ENCODE peak calls at places on chromosomes 11 and 22, in four cellular contexts. N is IMR-90, U is mesenchymal stem cell, W is H9. K is an unnamed sample.

GRCh38 chr11:66789097-66789890 is 53.9 kb upstream of the RCE1 start:
- DNase-seq in W (no peak), N (peak), U (peak), K (no peak)

GRCh38 chr22:42283288-42284229 is 13.1 kb upstream of the TCF20 start:
- DNase-seq in N (no peak), W (no peak), U (peak), K (peak)

GRCh38 chr11:66881927-66882452 is 25.1 kb downstream of the LRFN4 start:
- DNase-seq in N (no peak), U (no peak), W (no peak), K (no peak)

GRCh38 chr11:12810497-12810896 is 136.3 kb downstream of the TEAD1 start:
- DNase-seq in U (peak), W (no peak), N (peak), K (no peak)

GRCh38 chr11:58866788-58867187 is 22.3 kb upstream of the GLYATL2 start:
- DNase-seq in N (peak), U (no peak), W (no peak), K (no peak)

GRCh38 chr11:119660166-119660720 is 68.8 kb downstream of the NECTIN1 start:
- DNase-seq in W (no peak), N (no peak), U (no peak), K (no peak)

GRCh38 chr11:36478700-36479329 is 31.3 kb downstream of the TRAF6 start:
- DNase-seq in U (peak), N (peak), W (no peak), K (peak)

GRCh38 chr22:29006346-29006745 is 55.3 kb downstream of the C22orf31 start:
- DNase-seq in W (no peak), N (no peak), U (no peak), K (no peak)

GRCh38 chr11:62372871-62373270 is 35.6 kb downstream of the ASRGL1 start:
- DNase-seq in N (no peak), U (no peak), W (no peak), K (no peak)

GRCh38 chr11:62416596-62416995 is 2.2 kb upstream of the SCGB1A1 start:
- DNase-seq in U (no peak), N (no peak), W (no peak), K (no peak)

GRCh38 chr11:37595845-37596244 is 997.8 kb upstream of the RAG2 start:
- DNase-seq in N (peak), W (no peak), U (no peak), K (no peak)

GRCh38 chr11:80843266-80843974 is 1402.6 kb upstream of the TENM4 start:
- DNase-seq in U (no peak), W (no peak), N (no peak), K (no peak)

GRCh38 chr22:24521791-24522245 is 26.7 kb downstream of the UPB1 start:
- DNase-seq in W (peak), N (peak), U (peak), K (peak)

GRCh38 chr11:121931748-121932352 is 184.2 kb downstream of the BLID start:
- DNase-seq in N (peak), W (no peak), U (no peak), K (no peak)

GRCh38 chr11:10441652-10442503 is 13.2 kb upstream of the AMPD3 start:
- DNase-seq in N (no peak), U (no peak), W (no peak), K (no peak)

GRCh38 chr11:130738618-130739017 is 177.7 kb downstream of the SNX19 start:
- DNase-seq in N (peak), W (no peak), U (peak), K (no peak)

GRCh38 chr11:3836903-3837302 is 3.9 kb downstream of the RHOG start:
- DNase-seq in N (no peak), U (no peak), W (no peak), K (no peak)

GRCh38 chr11:44765026-44765595 is 38.3 kb downstream of the TSPAN18 start:
- DNase-seq in N (no peak), U (no peak), W (peak), K (no peak)

GRCh38 chr11:6197466-6198200 is 1.4 kb upstream of the OR52W1 start:
- DNase-seq in W (no peak), U (no peak), N (peak), K (no peak)

GRCh38 chr11:3167143-3168119 is 2.3 kb upstream of the OSBPL5 start:
- DNase-seq in W (no peak), U (no peak), N (no peak), K (no peak)

GRCh38 chr11:91932151-91932821 is 292.3 kb upstream of the FAT3 start:
- DNase-seq in U (peak), W (no peak), N (no peak), K (no peak)

GRCh38 chr11:36009469-36009868 is 65.6 kb downstream of the LDLRAD3 start:
- DNase-seq in W (no peak), N (peak), U (peak), K (no peak)

GRCh38 chr11:34206598-34207300 is 101.3 kb downstream of the NAT10 start:
- DNase-seq in N (no peak), U (no peak), W (no peak), K (no peak)

GRCh38 chr11:34203377-34203801 is 98.0 kb downstream of the NAT10 start:
- DNase-seq in U (no peak), N (no peak), W (no peak), K (no peak)

GRCh38 chr11:34204396-34205279 is 99.2 kb downstream of the NAT10 start:
- DNase-seq in W (no peak), N (peak), U (no peak), K (no peak)

GRCh38 chr11:34207487-34207886 is 102.1 kb downstream of the NAT10 start:
- DNase-seq in U (no peak), N (no peak), W (no peak), K (no peak)

DNA sequence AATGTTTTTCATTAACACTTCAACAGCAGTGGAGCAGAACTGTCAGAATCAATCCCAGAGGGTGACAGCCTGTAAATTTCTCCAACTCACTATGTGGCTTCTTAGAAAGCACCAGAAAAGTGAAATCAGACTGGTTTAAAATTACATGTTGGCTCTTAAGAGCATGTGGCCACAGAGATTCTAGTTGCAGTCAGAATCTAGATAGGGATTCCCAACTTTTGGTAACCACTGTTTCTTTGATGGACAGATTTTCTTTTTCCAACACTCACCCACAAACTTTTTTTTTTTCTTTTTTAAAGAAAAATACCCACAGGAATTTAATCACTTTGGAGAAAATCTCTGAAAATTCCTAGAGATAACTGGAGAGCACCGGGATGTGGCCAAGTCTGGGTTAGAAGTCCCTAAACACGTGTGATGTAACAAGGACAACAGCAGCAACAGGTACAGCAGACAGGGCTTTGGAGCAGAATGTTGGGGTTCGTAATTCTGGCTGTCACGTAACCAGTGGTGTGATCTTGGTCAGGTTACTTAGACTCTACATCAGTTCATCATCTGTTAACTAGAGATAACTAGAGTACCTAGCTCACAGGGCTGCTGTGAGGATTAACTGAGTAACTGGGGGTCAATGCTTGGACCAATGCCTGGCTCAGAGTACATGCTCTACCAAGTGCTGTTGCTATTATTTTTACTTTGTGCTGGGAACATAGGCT is 100.1 kb downstream of the NAT10 start:
- DNase-seq in N (peak), W (no peak), U (no peak), K (no peak)
- H2BK15ac ChIP-seq in N (no peak), W (no peak), U (no peak), K (no peak)

GRCh38 chr22:30240541-30241417 is 5.8 kb downstream of the LIF start:
- DNase-seq in N (peak), U (no peak), W (no peak), K (no peak)

GRCh38 chr22:30239421-30240405 is 6.8 kb downstream of the LIF start:
- DNase-seq in N (peak), W (no peak), U (peak), K (no peak)

GRCh38 chr22:30238136-30238535 is 8.4 kb downstream of the LIF start:
- DNase-seq in N (no peak), W (no peak), U (no peak), K (no peak)

GRCh38 chr22:30236875-30237274 is 9.7 kb downstream of the LIF start:
- DNase-seq in U (no peak), W (no peak), N (no peak), K (no peak)

DNA sequence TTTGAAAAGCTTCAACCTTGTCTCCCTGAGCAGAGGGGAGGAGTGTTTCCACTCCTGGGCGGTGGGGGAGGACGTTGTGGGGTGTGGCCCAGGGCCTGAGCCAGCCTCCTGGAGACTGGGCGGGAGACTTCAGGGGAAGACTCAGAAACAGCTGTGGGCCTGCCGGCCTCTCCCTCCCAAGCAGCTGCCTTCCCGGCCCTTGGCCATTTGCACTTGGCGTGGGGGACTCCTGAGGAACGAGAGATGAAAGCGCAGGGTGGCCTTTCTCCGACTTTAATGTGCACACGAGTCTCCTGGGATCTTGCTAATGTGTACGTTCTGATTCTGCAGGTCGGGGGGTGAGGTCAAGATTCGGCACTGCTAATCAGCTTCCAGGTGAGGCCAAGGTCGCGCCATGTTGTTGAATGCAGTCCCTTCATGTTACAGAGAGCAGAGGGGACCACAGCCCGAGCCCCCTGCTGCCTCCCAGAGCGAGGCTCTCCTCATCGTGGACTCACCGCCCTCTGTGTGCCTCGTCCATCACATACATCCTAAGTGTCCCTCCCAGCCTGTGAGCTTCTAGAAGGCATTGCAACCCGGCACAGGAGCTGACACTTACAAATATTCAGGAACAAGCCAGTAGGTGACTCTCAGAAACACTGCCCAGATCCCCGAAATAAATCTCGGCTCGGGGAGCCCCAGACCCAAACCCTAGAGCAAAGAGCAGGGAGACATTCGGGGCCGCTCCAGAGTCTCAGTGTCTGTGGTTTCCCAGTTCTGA is 7.7 kb downstream of the LIF start:
- DNase-seq in N (peak), U (peak), W (peak), K (no peak)
- H2BK15ac ChIP-seq in N (peak), U (no peak), W (no peak), K (no peak)

DNA sequence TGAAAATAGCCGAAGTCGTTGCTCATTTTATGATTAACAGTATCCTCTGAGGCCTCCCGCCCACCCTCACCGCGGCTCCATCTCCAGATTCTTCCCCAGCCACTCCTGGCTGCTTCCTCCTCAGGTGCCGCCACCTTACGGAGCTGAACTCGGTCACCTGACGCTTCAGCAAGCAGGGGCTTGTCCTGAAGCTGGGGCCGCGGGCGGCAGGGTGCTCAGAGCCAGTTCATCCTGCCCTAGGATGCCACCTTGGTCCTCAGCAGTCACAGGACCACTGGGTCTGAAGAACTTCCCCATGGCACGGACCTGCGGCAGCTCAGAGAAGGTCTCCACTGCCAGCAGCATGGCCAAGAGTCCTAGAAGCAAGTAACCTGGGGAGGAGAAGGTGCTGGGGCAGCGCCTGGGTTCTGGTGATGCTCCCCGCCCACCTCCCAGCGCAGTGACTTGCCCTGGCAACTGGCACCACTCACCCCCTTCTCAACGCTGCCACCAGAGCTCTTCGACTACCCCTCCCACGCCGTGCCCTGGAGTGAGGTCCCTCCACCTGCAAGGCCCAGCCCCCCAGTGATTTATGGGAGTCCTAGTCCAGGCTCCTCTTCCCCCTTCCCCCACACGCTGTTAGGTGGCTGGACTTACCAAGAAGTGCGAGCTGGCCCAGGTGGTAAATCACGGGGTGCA is 2.6 kb downstream of the KCNK7 start:
- DNase-seq in W (no peak), N (no peak), U (no peak), K (no peak)
- H2BK15ac ChIP-seq in W (no peak), N (no peak), U (no peak), K (peak)

DNA sequence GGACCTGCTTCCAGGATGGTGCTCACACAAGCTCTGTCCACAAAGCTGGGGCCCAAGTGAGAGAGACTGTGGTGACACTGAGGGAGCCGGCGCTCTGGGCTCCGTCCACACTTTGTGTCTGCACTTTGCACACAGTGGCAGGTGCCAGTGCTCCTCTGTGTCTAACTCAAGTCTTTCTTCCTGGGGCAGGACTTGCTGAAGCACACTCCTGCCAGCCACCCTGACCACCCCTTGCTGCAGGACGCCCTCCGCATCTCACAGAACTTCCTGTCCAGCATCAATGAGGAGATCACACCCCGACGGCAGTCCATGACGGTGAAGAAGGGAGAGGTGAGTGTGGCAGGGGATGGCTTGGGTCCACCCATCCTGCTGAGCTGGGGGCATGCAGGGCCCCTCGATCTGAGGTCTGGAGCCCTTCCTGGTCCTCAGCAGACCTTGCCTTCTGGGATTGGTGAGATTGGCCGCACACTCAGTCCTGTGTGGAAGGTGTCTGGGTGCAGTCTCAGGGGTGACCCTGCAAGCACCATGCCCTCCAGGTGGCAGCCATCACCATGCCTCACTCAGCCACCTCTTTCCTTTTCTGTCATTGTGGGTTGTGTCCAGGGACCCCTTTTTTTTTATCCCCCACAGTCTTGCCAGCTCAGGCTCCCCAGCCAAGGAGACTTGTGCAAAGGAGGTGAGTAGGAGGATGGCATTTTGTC is 93.3 kb downstream of the BCR start:
- DNase-seq in U (no peak), W (no peak), N (no peak), K (no peak)
- H2BK15ac ChIP-seq in U (no peak), W (no peak), N (no peak), K (no peak)

GRCh38 chr11:124740277-124740882 is 638 bp downstream of the NRGN start:
- DNase-seq in W (peak), U (no peak), N (no peak), K (no peak)

GRCh38 chr11:124738713-124739478 is 846 bp upstream of the NRGN start:
- DNase-seq in U (no peak), W (no peak), N (no peak), K (no peak)

GRCh38 chr11:124736738-124737137 is 3.0 kb upstream of the NRGN start:
- DNase-seq in W (no peak), U (no peak), N (no peak), K (no peak)

GRCh38 chr11:124739479-124740276 is at the start of gene NRGN:
- DNase-seq in W (peak), U (peak), N (peak), K (peak)

DNA sequence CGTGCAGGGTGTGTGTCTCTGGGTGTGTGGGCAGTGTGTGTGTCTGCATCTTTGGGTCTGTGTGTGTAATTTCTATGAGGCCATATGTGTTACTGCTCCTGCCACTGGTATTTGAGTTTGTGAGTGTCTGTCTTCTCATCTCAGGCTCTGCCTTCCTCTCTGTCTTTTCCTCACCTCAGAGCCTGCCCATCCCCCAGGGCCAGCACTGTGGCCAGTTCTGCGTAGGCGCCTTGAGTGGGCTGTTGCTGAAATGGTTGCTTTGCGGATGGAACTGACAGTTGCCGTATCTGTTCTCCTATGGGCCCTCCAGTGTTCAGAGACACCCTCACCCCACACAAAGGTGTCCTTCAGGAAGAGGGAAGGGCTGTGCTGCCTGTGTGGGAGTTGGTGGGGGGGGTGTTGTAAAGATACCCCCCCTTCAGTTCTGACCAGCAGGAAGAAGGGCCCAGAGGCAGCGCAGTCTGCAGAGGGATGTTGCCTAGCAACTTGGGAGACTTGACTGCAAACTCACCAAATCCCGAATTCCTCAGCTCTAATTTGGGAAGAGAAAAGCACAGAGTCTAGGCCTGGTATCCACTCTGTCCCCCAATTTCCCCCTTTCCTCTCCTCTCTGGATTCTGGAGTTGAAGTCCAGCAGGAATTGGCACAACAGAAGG is 2.0 kb upstream of the NRGN start:
- DNase-seq in W (no peak), U (no peak), N (no peak), K (no peak)
- H2BK15ac ChIP-seq in W (no peak), U (no peak), N (no peak), K (no peak)

DNA sequence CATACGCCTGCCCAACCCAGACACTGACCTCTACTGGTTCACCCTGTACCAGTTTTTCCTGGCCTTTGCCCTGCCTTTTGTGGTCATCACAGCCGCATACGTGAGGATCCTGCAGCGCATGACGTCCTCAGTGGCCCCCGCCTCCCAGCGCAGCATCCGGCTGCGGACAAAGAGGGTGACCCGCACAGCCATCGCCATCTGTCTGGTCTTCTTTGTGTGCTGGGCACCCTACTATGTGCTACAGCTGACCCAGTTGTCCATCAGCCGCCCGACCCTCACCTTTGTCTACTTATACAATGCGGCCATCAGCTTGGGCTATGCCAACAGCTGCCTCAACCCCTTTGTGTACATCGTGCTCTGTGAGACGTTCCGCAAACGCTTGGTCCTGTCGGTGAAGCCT is 2.2 kb downstream of the MCHR1 start:
- DNase-seq in U (no peak), N (no peak), W (no peak), K (no peak)
- H2BK15ac ChIP-seq in U (peak), N (no peak), W (no peak), K (peak)

GRCh38 chr11:75303544-75304224 is 47.8 kb downstream of the ARRB1 start:
- DNase-seq in U (no peak), N (no peak), W (peak), K (no peak)

GRCh38 chr11:75308116-75308515 is 43.3 kb downstream of the ARRB1 start:
- DNase-seq in U (no peak), N (no peak), W (no peak), K (no peak)

GRCh38 chr11:75307058-75307457 is 44.4 kb downstream of the ARRB1 start:
- DNase-seq in U (no peak), W (no peak), N (no peak), K (no peak)

GRCh38 chr11:75306529-75306928 is 44.9 kb downstream of the ARRB1 start:
- DNase-seq in U (no peak), N (no peak), W (no peak), K (no peak)

GRCh38 chr11:75305993-75306392 is 45.5 kb downstream of the ARRB1 start:
- DNase-seq in N (no peak), U (no peak), W (no peak), K (no peak)
- H2BK15ac ChIP-seq in N (no peak), U (peak), W (no peak), K (no peak)